ENCODE peak calls at places on chromosomes 7 and 10, in seven cellular contexts. G is SJSA1, L is nephron progenitor cell, D is A549, F is KBM-7, J is dorsolateral prefrontal cortex, A is thoracic aorta. X is an unnamed sample.

GRCh38 chr10:22280078-22280477 is 36.1 kb upstream of the COMMD3 start:
- DNase-seq in F (no peak), D (no peak), L (no peak), J (no peak), G (no peak), A (no peak), X (no peak)

GRCh38 chr7:84674236-84674913 is 479.8 kb upstream of the SEMA3A start:
- DNase-seq in D (no peak), L (no peak), A (no peak), G (no peak), F (peak; percentile 31), J (no peak), X (no peak)

GRCh38 chr10:123165445-123166072 is 11.4 kb downstream of the BUB3 start:
- DNase-seq in D (no peak), F (peak; percentile 28), G (no peak), L (no peak), J (no peak), A (no peak), X (no peak)

GRCh38 chr10:132904169-132904813 is 38.1 kb downstream of the CFAP46 start:
- DNase-seq in A (no peak), J (peak; percentile 32), G (no peak), L (peak; percentile 69), F (peak; percentile 43), D (peak; percentile 76), X (no peak)

GRCh38 chr7:65980478-65981250 is 1.3 kb downstream of the GUSB start:
- DNase-seq in J (no peak), F (peak; percentile 85), L (peak; percentile 18), G (peak; percentile 97), D (no peak), A (no peak), X (peak; percentile 4)

GRCh38 chr10:20948723-20949327 is 51.7 kb upstream of the NEBL start:
- DNase-seq in L (no peak), D (no peak), J (no peak), G (no peak), A (no peak), F (no peak), X (no peak)

GRCh38 chr10:80506189-80506575 is 31.5 kb upstream of the SH2D4B start:
- DNase-seq in F (no peak), G (peak; percentile 82), A (no peak), D (peak; percentile 90), J (no peak), L (no peak), X (no peak)

GRCh38 chr10:34058922-34059614 is 724.6 kb upstream of the NRP1 start:
- DNase-seq in F (no peak), D (no peak), G (no peak), J (no peak), L (no peak), A (no peak), X (peak; percentile 56)

GRCh38 chr10:32950457-32951109 is 7.4 kb downstream of the ITGB1 start:
- DNase-seq in A (no peak), G (no peak), F (no peak), L (no peak), D (no peak), J (no peak), X (no peak)

GRCh38 chr7:158260567-158261361 is 326.9 kb downstream of the PTPRN2 start:
- DNase-seq in F (no peak), G (no peak), J (no peak), A (no peak), D (no peak), L (no peak), X (no peak)

GRCh38 chr7:155530601-155531000 is 15.8 kb downstream of the CNPY1 start:
- DNase-seq in J (no peak), A (no peak), G (no peak), F (no peak), D (no peak), L (no peak), X (no peak)

GRCh38 chr7:148356303-148356702 is 234.3 kb upstream of the C7orf33 start:
- DNase-seq in G (no peak), D (no peak), F (no peak), A (no peak), J (no peak), L (no peak), X (no peak)

GRCh38 chr7:12692035-12692434 is 4.6 kb downstream of the ARL4A start:
- DNase-seq in F (no peak), L (no peak), J (no peak), D (no peak), G (no peak), A (no peak), X (no peak)

GRCh38 chr7:47183896-47184629 is 397.8 kb downstream of the TNS3 start:
- DNase-seq in J (peak; percentile 51), F (no peak), A (no peak), D (no peak), L (no peak), G (no peak), X (peak; percentile 20)

GRCh38 chr7:42233939-42234338 is 3.1 kb downstream of the GLI3 start:
- DNase-seq in D (no peak), L (no peak), J (no peak), F (no peak), G (no peak), A (no peak), X (no peak)

GRCh38 chr10:95334793-95335120 is 44.0 kb upstream of the PDLIM1 start:
- DNase-seq in G (no peak), J (no peak), F (no peak), D (no peak), L (no peak), A (no peak), X (no peak)